ENCODE peak calls at places on chromosomes 3 and 15, in eight cellular contexts. J is AG20443; X is right cardiac atrium; Q is foreskin fibroblast; A is T follicular helper cell; C is activated CD8-positive, alpha-beta T cell treated with anti-CD3 and anti-CD28 coated beads, Interleukin-2, amount 10 ng/mL, durations not matched to agents 7 days and 5 days; H is stimulated activated CD8-positive, alpha-beta memory T cell treated with anti-CD3 and anti-CD28 coated beads, Interleukin-2, amount 100 ng/mL, for 48 hours; S is AG08396. D is an unnamed sample.

GRCh38 chr3:9230596-9230995 is 18.9 kb downstream of the SRGAP3 start:
- DNase-seq in J (no peak), X (no peak), Q (no peak), A (no peak), C (no peak), H (no peak), S (no peak), D (no peak)

GRCh38 chr3:13301295-13301987 is 118.7 kb downstream of the NUP210 start:
- DNase-seq in J (peak), X (no peak), Q (peak), A (no peak), C (no peak), H (no peak), S (peak), D (peak)

GRCh38 chr15:25248583-25249235 is 190.1 kb downstream of the UBE3A start:
- DNase-seq in J (no peak), X (peak), Q (no peak), A (no peak), C (no peak), H (no peak), S (no peak), D (no peak)

GRCh38 chr3:154981201-154981600 is 98.9 kb upstream of the MME start:
- DNase-seq in J (no peak), X (no peak), Q (peak), A (no peak), C (no peak), H (no peak), S (no peak), D (no peak)

GRCh38 chr15:78206326-78207109 is 27.8 kb downstream of the ACSBG1 start:
- DNase-seq in J (peak), X (no peak), Q (peak), A (no peak), C (no peak), H (no peak), S (peak), D (no peak)

GRCh38 chr3:46405301-46406079 is 1.4 kb downstream of the CCR5AS start:
- DNase-seq in J (no peak), X (no peak), Q (no peak), A (no peak), C (no peak), H (no peak), S (no peak), D (no peak)

GRCh38 chr15:67413770-67414429 is 107.0 kb upstream of the C15orf61 start:
- DNase-seq in J (peak), X (no peak), Q (peak), A (no peak), C (no peak), H (no peak), S (peak), D (no peak)

GRCh38 chr3:56347219-56347871 is 120.9 kb downstream of the ERC2 start:
- DNase-seq in J (no peak), X (peak), Q (no peak), A (no peak), C (peak), H (peak), S (no peak), D (no peak)

GRCh38 chr3:150925751-150926201 is 20.5 kb upstream of the MINDY4B start:
- DNase-seq in J (peak), X (peak), Q (peak), A (peak), C (peak), H (peak), S (peak), D (no peak)

GRCh38 chr15:70348581-70349344 is 251.0 kb upstream of the TLE3 start:
- DNase-seq in J (no peak), X (peak), Q (no peak), A (no peak), C (no peak), H (no peak), S (no peak), D (peak)

GRCh38 chr3:172280406-172281051 is 167.7 kb downstream of the GHSR start:
- DNase-seq in J (no peak), X (no peak), Q (peak), A (no peak), C (no peak), H (no peak), S (no peak), D (no peak)

GRCh38 chr15:93656041-93656440 is 567.0 kb upstream of the RGMA start:
- DNase-seq in J (no peak), X (no peak), Q (no peak), A (no peak), C (no peak), H (no peak), S (no peak), D (no peak)

GRCh38 chr3:76122007-76122406 is 336.7 kb upstream of the ZNF717 start:
- DNase-seq in J (peak), X (no peak), Q (no peak), A (no peak), C (no peak), H (no peak), S (no peak), D (no peak)

GRCh38 chr3:128273841-128274573 is 120.7 kb downstream of the EEFSEC start:
- DNase-seq in J (no peak), X (no peak), Q (no peak), A (no peak), C (peak), H (no peak), S (no peak), D (no peak)

GRCh38 chr15:70863450-70864218 is 9.7 kb upstream of the LARP6 start:
- DNase-seq in J (peak), X (peak), Q (peak), A (no peak), C (no peak), H (no peak), S (peak), D (no peak)

GRCh38 chr3:83321891-83322290 is 1560.4 kb upstream of the GBE1 start:
- DNase-seq in J (no peak), X (no peak), Q (no peak), A (no peak), C (no peak), H (no peak), S (no peak), D (no peak)

GRCh38 chr3:102132370-102132769 is 283.1 kb downstream of the NFKBIZ start:
- DNase-seq in J (no peak), X (peak), Q (no peak), A (no peak), C (no peak), H (no peak), S (no peak), D (no peak)

GRCh38 chr3:28476194-28476593 is 127.6 kb upstream of the AZI2 start:
- DNase-seq in J (peak), X (no peak), Q (peak), A (no peak), C (no peak), H (no peak), S (peak), D (peak)

GRCh38 chr3:156151824-156152428 is 31.5 kb downstream of the KCNAB1 start:
- DNase-seq in J (peak), X (peak), Q (peak), A (peak), C (peak), H (peak), S (peak), D (no peak)

GRCh38 chr15:64558460-64559179 is 98.2 kb downstream of the ZNF609 start:
- DNase-seq in J (peak), X (no peak), Q (no peak), A (no peak), C (no peak), H (no peak), S (no peak), D (no peak)

GRCh38 chr15:67253517-67254237 is 784 bp downstream of the AAGAB start:
- DNase-seq in J (peak), X (no peak), Q (peak), A (no peak), C (no peak), H (no peak), S (peak), D (no peak)

GRCh38 chr15:60006203-60006782 is 2.2 kb downstream of the FOXB1 start:
- DNase-seq in J (peak), X (peak), Q (no peak), A (peak), C (peak), H (peak), S (no peak), D (no peak)

D was measured in KG1.